ENCODE peak calls at places on chromosomes 13 and 19, in ten cellular contexts. One of them, this sample, is unnamed.

GRCh38 chr13:33033361-33033812 is 17.2 kb downstream of the KL start:
- DNase-seq in CD4-positive, alpha-beta T cell: no peak
- DNase-seq in heart right ventricle: no peak
- DNase-seq in sigmoid colon: peak
- DNase-seq in naive thymus-derived CD4-positive, alpha-beta T cell: peak
- DNase-seq in brain microvascular endothelial cell: no peak
- DNase-seq in aorta: no peak
- DNase-seq in cardiac muscle cell: no peak
- DNase-seq in upper lobe of right lung: peak
- DNase-seq in DND-41: peak
- DNase-seq in this sample: no peak

GRCh38 chr13:38990693-38991092 is at the start of gene STOML3:
- DNase-seq in CD4-positive, alpha-beta T cell: no peak
- DNase-seq in heart right ventricle: no peak
- DNase-seq in sigmoid colon: no peak
- DNase-seq in naive thymus-derived CD4-positive, alpha-beta T cell: no peak
- DNase-seq in brain microvascular endothelial cell: no peak
- DNase-seq in aorta: no peak
- DNase-seq in cardiac muscle cell: peak
- DNase-seq in upper lobe of right lung: no peak
- DNase-seq in DND-41: no peak
- DNase-seq in this sample: no peak

GRCh38 chr13:44758595-44759221 is 182.6 kb upstream of the TSC22D1 start:
- DNase-seq in CD4-positive, alpha-beta T cell: no peak
- DNase-seq in heart right ventricle: no peak
- DNase-seq in sigmoid colon: no peak
- DNase-seq in naive thymus-derived CD4-positive, alpha-beta T cell: no peak
- DNase-seq in brain microvascular endothelial cell: peak
- DNase-seq in aorta: no peak
- DNase-seq in cardiac muscle cell: peak
- DNase-seq in upper lobe of right lung: no peak
- DNase-seq in DND-41: no peak
- DNase-seq in this sample: no peak

GRCh38 chr19:44517146-44517545 is 12.3 kb downstream of the CEACAM20 start:
- DNase-seq in CD4-positive, alpha-beta T cell: no peak
- DNase-seq in heart right ventricle: no peak
- DNase-seq in sigmoid colon: no peak
- DNase-seq in naive thymus-derived CD4-positive, alpha-beta T cell: no peak
- DNase-seq in brain microvascular endothelial cell: no peak
- DNase-seq in aorta: no peak
- DNase-seq in cardiac muscle cell: no peak
- DNase-seq in upper lobe of right lung: no peak
- DNase-seq in DND-41: no peak
- DNase-seq in this sample: no peak

GRCh38 chr13:23510544-23510916 is 59.7 kb upstream of the TNFRSF19 start:
- DNase-seq in CD4-positive, alpha-beta T cell: no peak
- DNase-seq in heart right ventricle: no peak
- DNase-seq in sigmoid colon: no peak
- DNase-seq in naive thymus-derived CD4-positive, alpha-beta T cell: no peak
- DNase-seq in brain microvascular endothelial cell: no peak
- DNase-seq in aorta: no peak
- DNase-seq in cardiac muscle cell: peak
- DNase-seq in upper lobe of right lung: no peak
- DNase-seq in DND-41: no peak
- DNase-seq in this sample: no peak

GRCh38 chr13:109874921-109875454 is 88.6 kb upstream of the IRS2 start:
- DNase-seq in CD4-positive, alpha-beta T cell: no peak
- DNase-seq in heart right ventricle: no peak
- DNase-seq in sigmoid colon: no peak
- DNase-seq in naive thymus-derived CD4-positive, alpha-beta T cell: no peak
- DNase-seq in brain microvascular endothelial cell: peak
- DNase-seq in aorta: no peak
- DNase-seq in cardiac muscle cell: peak
- DNase-seq in upper lobe of right lung: no peak
- DNase-seq in DND-41: no peak
- DNase-seq in this sample: no peak

GRCh38 chr13:27583645-27584044 is 36.7 kb downstream of the LNX2 start:
- DNase-seq in CD4-positive, alpha-beta T cell: no peak
- DNase-seq in heart right ventricle: no peak
- DNase-seq in sigmoid colon: no peak
- DNase-seq in naive thymus-derived CD4-positive, alpha-beta T cell: peak
- DNase-seq in brain microvascular endothelial cell: peak
- DNase-seq in aorta: no peak
- DNase-seq in cardiac muscle cell: peak
- DNase-seq in upper lobe of right lung: no peak
- DNase-seq in DND-41: peak
- DNase-seq in this sample: no peak

GRCh38 chr13:76975863-76976262 is 16.0 kb upstream of the CLN5 start:
- DNase-seq in CD4-positive, alpha-beta T cell: no peak
- DNase-seq in heart right ventricle: no peak
- DNase-seq in sigmoid colon: no peak
- DNase-seq in naive thymus-derived CD4-positive, alpha-beta T cell: no peak
- DNase-seq in brain microvascular endothelial cell: no peak
- DNase-seq in aorta: no peak
- DNase-seq in cardiac muscle cell: no peak
- DNase-seq in upper lobe of right lung: no peak
- DNase-seq in DND-41: no peak
- DNase-seq in this sample: no peak

GRCh38 chr19:22052644-22053013 is 345 bp downstream of the ZNF257 start:
- DNase-seq in CD4-positive, alpha-beta T cell: peak
- DNase-seq in heart right ventricle: peak
- DNase-seq in sigmoid colon: peak
- DNase-seq in naive thymus-derived CD4-positive, alpha-beta T cell: no peak
- DNase-seq in brain microvascular endothelial cell: no peak
- DNase-seq in aorta: no peak
- DNase-seq in cardiac muscle cell: peak
- DNase-seq in upper lobe of right lung: no peak
- DNase-seq in DND-41: no peak
- DNase-seq in this sample: no peak

GRCh38 chr13:43229506-43229905 is 206.1 kb downstream of the DNAJC15 start:
- DNase-seq in CD4-positive, alpha-beta T cell: no peak
- DNase-seq in heart right ventricle: no peak
- DNase-seq in sigmoid colon: no peak
- DNase-seq in naive thymus-derived CD4-positive, alpha-beta T cell: no peak
- DNase-seq in brain microvascular endothelial cell: peak
- DNase-seq in aorta: no peak
- DNase-seq in cardiac muscle cell: peak
- DNase-seq in upper lobe of right lung: no peak
- DNase-seq in DND-41: no peak
- DNase-seq in this sample: no peak

GRCh38 chr19:49210108-49210900 is 52.7 kb downstream of the TRPM4 start:
- DNase-seq in CD4-positive, alpha-beta T cell: no peak
- DNase-seq in heart right ventricle: no peak
- DNase-seq in sigmoid colon: peak
- DNase-seq in naive thymus-derived CD4-positive, alpha-beta T cell: peak
- DNase-seq in brain microvascular endothelial cell: no peak
- DNase-seq in aorta: no peak
- DNase-seq in cardiac muscle cell: peak
- DNase-seq in upper lobe of right lung: peak
- DNase-seq in DND-41: peak
- DNase-seq in this sample: peak

GRCh38 chr19:29783627-29784190 is 28.1 kb upstream of the CCNE1 start:
- DNase-seq in CD4-positive, alpha-beta T cell: no peak
- DNase-seq in heart right ventricle: no peak
- DNase-seq in sigmoid colon: no peak
- DNase-seq in naive thymus-derived CD4-positive, alpha-beta T cell: no peak
- DNase-seq in brain microvascular endothelial cell: no peak
- DNase-seq in aorta: no peak
- DNase-seq in cardiac muscle cell: no peak
- DNase-seq in upper lobe of right lung: no peak
- DNase-seq in DND-41: no peak
- DNase-seq in this sample: no peak

GRCh38 chr19:4075373-4075772 is 8.7 kb upstream of the ZBTB7A start:
- DNase-seq in CD4-positive, alpha-beta T cell: no peak
- DNase-seq in heart right ventricle: no peak
- DNase-seq in sigmoid colon: no peak
- DNase-seq in naive thymus-derived CD4-positive, alpha-beta T cell: no peak
- DNase-seq in brain microvascular endothelial cell: peak
- DNase-seq in aorta: no peak
- DNase-seq in cardiac muscle cell: no peak
- DNase-seq in upper lobe of right lung: peak
- DNase-seq in DND-41: no peak
- DNase-seq in this sample: no peak

DNA sequence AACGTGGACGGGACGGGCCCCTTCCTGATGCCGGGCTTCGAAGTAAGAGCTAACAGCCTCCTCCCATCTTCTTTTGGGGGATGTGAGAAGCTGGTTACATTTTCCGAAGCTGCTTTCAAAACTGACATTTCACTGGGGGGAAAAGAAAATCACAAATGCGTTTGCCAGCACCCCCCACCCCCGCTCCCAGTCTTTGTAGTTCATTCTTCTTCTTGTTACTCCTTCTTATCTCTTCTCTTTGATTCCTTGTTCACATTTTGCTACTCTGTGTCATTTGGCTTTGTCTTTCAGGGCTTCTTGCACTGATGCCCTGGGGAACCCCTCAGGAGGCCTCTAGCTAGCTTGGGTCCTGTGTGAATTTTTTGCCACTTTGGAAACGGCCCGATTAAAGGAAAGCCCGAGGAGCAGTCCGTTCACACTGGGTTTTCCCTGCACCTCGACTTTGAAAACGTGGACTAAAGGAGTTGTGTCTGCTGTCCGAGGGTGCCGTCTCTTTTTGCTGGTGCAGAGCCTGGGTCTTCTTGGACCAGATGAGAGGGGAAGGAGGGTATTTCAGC is 1.3 kb downstream of the CARM1 start:
- DNase-seq in CD4-positive, alpha-beta T cell: no peak
- DNase-seq in heart right ventricle: no peak
- DNase-seq in sigmoid colon: no peak
- DNase-seq in naive thymus-derived CD4-positive, alpha-beta T cell: no peak
- DNase-seq in brain microvascular endothelial cell: no peak
- DNase-seq in aorta: no peak
- DNase-seq in cardiac muscle cell: no peak
- DNase-seq in upper lobe of right lung: no peak
- DNase-seq in DND-41: no peak
- DNase-seq in this sample: no peak
- H3K27ac ChIP-seq in CD4-positive, alpha-beta T cell: no peak
- H3K27ac ChIP-seq in heart right ventricle: peak
- H3K27ac ChIP-seq in sigmoid colon: peak
- H3K27ac ChIP-seq in naive thymus-derived CD4-positive, alpha-beta T cell: peak
- H3K27ac ChIP-seq in brain microvascular endothelial cell: peak
- H3K27ac ChIP-seq in aorta: no peak
- H3K27ac ChIP-seq in cardiac muscle cell: peak
- H3K27ac ChIP-seq in upper lobe of right lung: peak
- H3K27ac ChIP-seq in DND-41: peak
- H3K27ac ChIP-seq in this sample: peak

DNA sequence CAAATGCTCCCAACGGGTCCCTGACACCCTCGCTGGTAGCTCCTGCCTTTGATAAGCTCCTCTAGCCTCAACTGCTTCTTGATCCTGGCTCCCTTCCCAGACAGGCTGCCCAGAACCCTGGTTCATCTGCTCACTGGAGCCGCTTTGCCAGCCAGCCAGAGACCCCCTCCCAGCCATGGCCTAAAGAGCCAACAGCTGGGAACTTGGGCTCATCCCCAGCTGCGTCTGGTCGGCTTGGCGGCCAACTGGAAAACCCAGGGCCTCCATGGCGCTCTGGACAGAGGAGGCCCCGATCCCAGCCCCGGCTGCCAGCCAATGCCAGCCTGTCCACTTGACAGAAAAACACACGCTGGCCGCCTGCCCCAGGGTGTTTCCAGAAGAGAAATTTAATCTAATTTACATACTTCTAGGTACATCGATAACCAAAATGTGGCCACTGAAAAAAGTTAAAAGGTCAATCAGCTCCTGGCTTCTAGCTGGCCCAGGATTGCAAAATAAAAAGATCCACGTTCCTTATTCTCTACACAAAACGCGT is 3.0 kb upstream of the AKAP8L start:
- DNase-seq in CD4-positive, alpha-beta T cell: no peak
- DNase-seq in heart right ventricle: peak
- DNase-seq in sigmoid colon: no peak
- DNase-seq in naive thymus-derived CD4-positive, alpha-beta T cell: no peak
- DNase-seq in brain microvascular endothelial cell: no peak
- DNase-seq in aorta: no peak
- DNase-seq in cardiac muscle cell: no peak
- DNase-seq in upper lobe of right lung: no peak
- DNase-seq in DND-41: no peak
- DNase-seq in this sample: no peak
- H3K27ac ChIP-seq in CD4-positive, alpha-beta T cell: no peak
- H3K27ac ChIP-seq in heart right ventricle: no peak
- H3K27ac ChIP-seq in sigmoid colon: peak
- H3K27ac ChIP-seq in naive thymus-derived CD4-positive, alpha-beta T cell: no peak
- H3K27ac ChIP-seq in brain microvascular endothelial cell: no peak
- H3K27ac ChIP-seq in aorta: no peak
- H3K27ac ChIP-seq in cardiac muscle cell: peak
- H3K27ac ChIP-seq in upper lobe of right lung: peak
- H3K27ac ChIP-seq in DND-41: no peak
- H3K27ac ChIP-seq in this sample: no peak

GRCh38 chr19:35899547-35900214 is 659 bp downstream of the NFKBID start:
- DNase-seq in CD4-positive, alpha-beta T cell: peak
- DNase-seq in heart right ventricle: peak
- DNase-seq in sigmoid colon: peak
- DNase-seq in naive thymus-derived CD4-positive, alpha-beta T cell: peak
- DNase-seq in brain microvascular endothelial cell: peak
- DNase-seq in aorta: peak
- DNase-seq in cardiac muscle cell: peak
- DNase-seq in upper lobe of right lung: peak
- DNase-seq in DND-41: peak
- DNase-seq in this sample: peak
- H3K27ac ChIP-seq in CD4-positive, alpha-beta T cell: peak
- H3K27ac ChIP-seq in heart right ventricle: peak
- H3K27ac ChIP-seq in sigmoid colon: peak
- H3K27ac ChIP-seq in naive thymus-derived CD4-positive, alpha-beta T cell: peak
- H3K27ac ChIP-seq in brain microvascular endothelial cell: peak
- H3K27ac ChIP-seq in aorta: no peak
- H3K27ac ChIP-seq in cardiac muscle cell: no peak
- H3K27ac ChIP-seq in upper lobe of right lung: peak
- H3K27ac ChIP-seq in DND-41: peak
- H3K27ac ChIP-seq in this sample: peak

GRCh38 chr19:17831419-17831888 is 10.1 kb upstream of the INSL3 start:
- DNase-seq in CD4-positive, alpha-beta T cell: no peak
- DNase-seq in heart right ventricle: no peak
- DNase-seq in sigmoid colon: no peak
- DNase-seq in naive thymus-derived CD4-positive, alpha-beta T cell: no peak
- DNase-seq in brain microvascular endothelial cell: no peak
- DNase-seq in aorta: peak
- DNase-seq in cardiac muscle cell: no peak
- DNase-seq in upper lobe of right lung: no peak
- DNase-seq in DND-41: no peak
- DNase-seq in this sample: no peak

GRCh38 chr19:17832443-17833208 is 11.3 kb upstream of the INSL3 start:
- DNase-seq in CD4-positive, alpha-beta T cell: no peak
- DNase-seq in heart right ventricle: no peak
- DNase-seq in sigmoid colon: no peak
- DNase-seq in naive thymus-derived CD4-positive, alpha-beta T cell: no peak
- DNase-seq in brain microvascular endothelial cell: no peak
- DNase-seq in aorta: no peak
- DNase-seq in cardiac muscle cell: no peak
- DNase-seq in upper lobe of right lung: no peak
- DNase-seq in DND-41: no peak
- DNase-seq in this sample: no peak

GRCh38 chr19:17829855-17830566 is 8.7 kb upstream of the INSL3 start:
- DNase-seq in CD4-positive, alpha-beta T cell: no peak
- DNase-seq in heart right ventricle: no peak
- DNase-seq in sigmoid colon: peak
- DNase-seq in naive thymus-derived CD4-positive, alpha-beta T cell: no peak
- DNase-seq in brain microvascular endothelial cell: peak
- DNase-seq in aorta: no peak
- DNase-seq in cardiac muscle cell: peak
- DNase-seq in upper lobe of right lung: no peak
- DNase-seq in DND-41: no peak
- DNase-seq in this sample: peak

GRCh38 chr19:17834350-17835181 is 13.2 kb downstream of the JAK3 start:
- DNase-seq in CD4-positive, alpha-beta T cell: no peak
- DNase-seq in heart right ventricle: no peak
- DNase-seq in sigmoid colon: no peak
- DNase-seq in naive thymus-derived CD4-positive, alpha-beta T cell: no peak
- DNase-seq in brain microvascular endothelial cell: no peak
- DNase-seq in aorta: no peak
- DNase-seq in cardiac muscle cell: no peak
- DNase-seq in upper lobe of right lung: no peak
- DNase-seq in DND-41: no peak
- DNase-seq in this sample: peak

GRCh38 chr19:17830567-17831418 is 9.5 kb upstream of the INSL3 start:
- DNase-seq in CD4-positive, alpha-beta T cell: no peak
- DNase-seq in heart right ventricle: peak
- DNase-seq in sigmoid colon: peak
- DNase-seq in naive thymus-derived CD4-positive, alpha-beta T cell: peak
- DNase-seq in brain microvascular endothelial cell: peak
- DNase-seq in aorta: peak
- DNase-seq in cardiac muscle cell: peak
- DNase-seq in upper lobe of right lung: peak
- DNase-seq in DND-41: peak
- DNase-seq in this sample: peak
- H3K27ac ChIP-seq in CD4-positive, alpha-beta T cell: no peak
- H3K27ac ChIP-seq in heart right ventricle: no peak
- H3K27ac ChIP-seq in sigmoid colon: no peak
- H3K27ac ChIP-seq in naive thymus-derived CD4-positive, alpha-beta T cell: peak
- H3K27ac ChIP-seq in brain microvascular endothelial cell: no peak
- H3K27ac ChIP-seq in aorta: no peak
- H3K27ac ChIP-seq in cardiac muscle cell: peak
- H3K27ac ChIP-seq in upper lobe of right lung: no peak
- H3K27ac ChIP-seq in DND-41: no peak
- H3K27ac ChIP-seq in this sample: peak